ENCODE peak calls at places on chromosomes 5 and 9, in four cellular contexts. R is GM12891; X is stimulated activated CD4-positive, alpha-beta T cell treated with anti-CD3 and anti-CD28 coated beads, Interleukin-4, amount 100 ng/mL, for 4 hours; V is SW480. F is an unnamed sample.

GRCh38 chr9:133164209-133164590 is 486 bp upstream of the GBGT1 start:
- DNase-seq in R (no peak), X (no peak), V (no peak), F (peak; percentile 18)

GRCh38 chr9:7777776-7778175 is 21.8 kb downstream of the DMAC1 start:
- DNase-seq in R (no peak), X (no peak), V (no peak), F (no peak)

GRCh38 chr9:20479419-20480155 is 142.7 kb downstream of the MLLT3 start:
- DNase-seq in R (no peak), X (no peak), V (no peak), F (no peak)

GRCh38 chr5:1174122-1174936 is 27.1 kb upstream of the SLC6A19 start:
- DNase-seq in R (no peak), X (peak; percentile 38), V (peak; percentile 91), F (peak; percentile 90)

GRCh38 chr9:2686884-2687283 is 30.4 kb upstream of the KCNV2 start:
- DNase-seq in R (no peak), X (no peak), V (no peak), F (no peak)

GRCh38 chr5:80705801-80706200 is 51.0 kb upstream of the DHFR start:
- DNase-seq in R (no peak), X (no peak), V (no peak), F (no peak)

GRCh38 chr9:70297141-70297540 is 38.4 kb downstream of the SMC5 start:
- DNase-seq in R (no peak), X (no peak), V (no peak), F (no peak)

GRCh38 chr5:150131978-150132694 is 23.5 kb downstream of the PDGFRB start:
- DNase-seq in R (no peak), X (no peak), V (no peak), F (no peak)

GRCh38 chr9:94782367-94783120 is 56.0 kb downstream of the AOPEP start:
- DNase-seq in R (no peak), X (no peak), V (no peak), F (no peak)

GRCh38 chr9:23771746-23772145 is 54.3 kb downstream of the ELAVL2 start:
- DNase-seq in R (no peak), X (no peak), V (no peak), F (no peak)

GRCh38 chr9:6944093-6944551 is 186.3 kb downstream of the KDM4C start:
- DNase-seq in R (no peak), X (no peak), V (peak; percentile 45), F (no peak)

GRCh38 chr9:16344343-16344742 is 526.1 kb downstream of the BNC2 start:
- DNase-seq in R (no peak), X (no peak), V (no peak), F (no peak)

GRCh38 chr9:36843964-36844363 is 190.1 kb downstream of the PAX5 start:
- DNase-seq in R (no peak), X (no peak), V (no peak), F (no peak)

GRCh38 chr9:112970939-112971338 is 41.1 kb downstream of the ZNF883 start:
- DNase-seq in R (no peak), X (no peak), V (peak; percentile 42), F (no peak)

GRCh38 chr5:86806206-86806605 is 188.5 kb downstream of the COX7C start:
- DNase-seq in R (no peak), X (no peak), V (no peak), F (no peak)

GRCh38 chr9:93960971-93961841 is 6.1 kb upstream of the BARX1 start:
- DNase-seq in R (no peak), X (no peak), V (no peak), F (no peak)

GRCh38 chr5:101271416-101271815 is 368.3 kb upstream of the ST8SIA4 start:
- DNase-seq in R (no peak), X (no peak), V (no peak), F (no peak)

GRCh38 chr5:102638316-102638715 is 116.8 kb upstream of the PAM start:
- DNase-seq in R (no peak), X (no peak), V (peak; percentile 4), F (no peak)

GRCh38 chr5:148145916-148146315 is 22.4 kb upstream of the SPINK14 start:
- DNase-seq in R (no peak), X (no peak), V (no peak), F (no peak)

GRCh38 chr9:124271660-124272059 is 13.9 kb downstream of the NEK6 start:
- DNase-seq in R (no peak), X (no peak), V (peak; percentile 49), F (no peak)

GRCh38 chr5:129413570-129413969 is 46.5 kb upstream of the ADAMTS19 start:
- DNase-seq in R (no peak), X (no peak), V (no peak), F (no peak)

GRCh38 chr5:56893251-56893951 is 16.0 kb upstream of the SETD9 start:
- DNase-seq in R (no peak), X (no peak), V (no peak), F (no peak)

GRCh38 chr5:67047616-67048015 is 149.0 kb downstream of the CD180 start:
- DNase-seq in R (no peak), X (no peak), V (no peak), F (no peak)

GRCh38 chr5:68440666-68441065 is 225.1 kb downstream of the PIK3R1 start:
- DNase-seq in R (no peak), X (no peak), V (no peak), F (no peak)

GRCh38 chr9:106878943-106879916 is 16.3 kb downstream of the ZNF462 start:
- DNase-seq in R (no peak), X (no peak), V (no peak), F (no peak)

GRCh38 chr9:34049630-34050384 is 1.1 kb upstream of the UBAP2 start:
- DNase-seq in R (no peak), X (no peak), V (no peak), F (no peak)

GRCh38 chr5:142325677-142326479 is 1.1 kb upstream of the SPRY4 start:
- DNase-seq in R (peak; percentile 28), X (peak; percentile 24), V (peak; percentile 89), F (no peak)

GRCh38 chr9:136667217-136667939 is 4.7 kb downstream of the EGFL7 start:
- DNase-seq in R (no peak), X (no peak), V (no peak), F (no peak)

F was measured in 8988T.